ENCODE peak calls at places on chromosomes 7 and 10, in four cellular contexts. One of them, this sample, is unnamed. For H3K4me1 and H3K9me3, the result is how much of the 10 kb centered on the place peaks cover.

GRCh38 chr10:101230185-101230917 is 1.1 kb upstream of the LBX1 start:
- DNase-seq in BE2C: no peak
- DNase-seq in adrenal gland: no peak
- DNase-seq in IMR-90: no peak
- DNase-seq in this sample: no peak

GRCh38 chr7:20269726-20270125 is 52.5 kb upstream of the MACC1 start:
- DNase-seq in BE2C: no peak
- DNase-seq in adrenal gland: no peak
- DNase-seq in IMR-90: peak
- DNase-seq in this sample: no peak

GRCh38 chr10:14459670-14460069 is 128.9 kb upstream of the FRMD4A start:
- DNase-seq in BE2C: no peak
- DNase-seq in adrenal gland: no peak
- DNase-seq in IMR-90: peak
- DNase-seq in this sample: no peak

GRCh38 chr10:28367865-28368541 is 65.1 kb upstream of the MPP7 start:
- DNase-seq in adrenal gland: no peak
- DNase-seq in BE2C: no peak
- DNase-seq in IMR-90: no peak
- DNase-seq in this sample: no peak

GRCh38 chr7:16648551-16648950 is 2.6 kb downstream of the BZW2 start:
- DNase-seq in IMR-90: no peak
- DNase-seq in BE2C: no peak
- DNase-seq in adrenal gland: no peak
- DNase-seq in this sample: no peak

GRCh38 chr7:98133621-98134266 is 27.1 kb downstream of the LMTK2 start:
- DNase-seq in IMR-90: peak
- DNase-seq in adrenal gland: no peak
- DNase-seq in BE2C: no peak
- DNase-seq in this sample: no peak

GRCh38 chr7:47739301-47739870 is 157.5 kb upstream of the TNS3 start:
- DNase-seq in BE2C: no peak
- DNase-seq in IMR-90: no peak
- DNase-seq in adrenal gland: no peak
- DNase-seq in this sample: no peak

GRCh38 chr10:132238371-132239125 is 51.8 kb downstream of the DPYSL4 start:
- DNase-seq in adrenal gland: no peak
- DNase-seq in BE2C: no peak
- DNase-seq in IMR-90: no peak
- DNase-seq in this sample: no peak

GRCh38 chr7:99102809-99103690 is 40.9 kb downstream of the SMURF1 start:
- DNase-seq in BE2C: no peak
- DNase-seq in adrenal gland: no peak
- DNase-seq in IMR-90: peak
- DNase-seq in this sample: no peak

GRCh38 chr10:130233426-130233825 is 97.2 kb downstream of the GLRX3 start:
- DNase-seq in BE2C: no peak
- DNase-seq in IMR-90: no peak
- DNase-seq in adrenal gland: no peak
- DNase-seq in this sample: no peak

GRCh38 chr10:12448729-12449391 is 99.5 kb downstream of the CAMK1D start:
- DNase-seq in BE2C: no peak
- DNase-seq in IMR-90: peak
- DNase-seq in adrenal gland: peak
- DNase-seq in this sample: peak

GRCh38 chr10:3668276-3668960 is 116.6 kb downstream of the KLF6 start:
- DNase-seq in adrenal gland: no peak
- DNase-seq in IMR-90: peak
- DNase-seq in BE2C: peak
- DNase-seq in this sample: no peak

GRCh38 chr10:116490028-116490662 is 55.6 kb upstream of the PNLIP start:
- DNase-seq in adrenal gland: no peak
- DNase-seq in BE2C: no peak
- DNase-seq in IMR-90: peak
- DNase-seq in this sample: no peak

GRCh38 chr7:129489491-129489890 is 12.8 kb upstream of the SMKR1 start:
- DNase-seq in adrenal gland: no peak
- DNase-seq in IMR-90: peak
- DNase-seq in BE2C: no peak
- DNase-seq in this sample: no peak

GRCh38 chr7:112065758-112066157 is 140.4 kb downstream of the DOCK4 start:
- DNase-seq in IMR-90: no peak
- DNase-seq in BE2C: no peak
- DNase-seq in adrenal gland: no peak
- DNase-seq in this sample: no peak

GRCh38 chr7:47343056-47343455 is 238.9 kb downstream of the TNS3 start:
- DNase-seq in adrenal gland: no peak
- DNase-seq in BE2C: no peak
- DNase-seq in IMR-90: no peak
- DNase-seq in this sample: no peak

GRCh38 chr10:133442967-133443924 is 10.5 kb upstream of the SCART1 start:
- DNase-seq in IMR-90: no peak
- DNase-seq in adrenal gland: no peak
- DNase-seq in BE2C: no peak
- DNase-seq in this sample: no peak

GRCh38 chr7:67311901-67312300 is 315.3 kb downstream of the TYW1 start:
- DNase-seq in IMR-90: peak
- DNase-seq in adrenal gland: no peak
- DNase-seq in BE2C: no peak
- DNase-seq in this sample: no peak

GRCh38 chr7:39510738-39511372 is 55.3 kb upstream of the YAE1 start:
- DNase-seq in IMR-90: peak
- DNase-seq in adrenal gland: no peak
- DNase-seq in BE2C: no peak
- DNase-seq in this sample: no peak

GRCh38 chr7:27581906-27582305 is 80.8 kb downstream of the HIBADH start:
- DNase-seq in IMR-90: no peak
- DNase-seq in BE2C: no peak
- DNase-seq in adrenal gland: no peak
- DNase-seq in this sample: no peak

GRCh38 chr7:140625908-140626868 is 14.4 kb downstream of the DENND2A start:
- DNase-seq in BE2C: peak
- DNase-seq in IMR-90: peak
- DNase-seq in adrenal gland: peak
- DNase-seq in this sample: peak

GRCh38 chr7:148697256-148697841 is 1.4 kb upstream of the CUL1 start:
- DNase-seq in IMR-90: peak
- DNase-seq in adrenal gland: peak
- DNase-seq in BE2C: peak
- DNase-seq in this sample: no peak

GRCh38 chr10:116124777-116125176 is 148.2 kb downstream of the GFRA1 start:
- DNase-seq in adrenal gland: no peak
- DNase-seq in IMR-90: no peak
- DNase-seq in BE2C: no peak
- DNase-seq in this sample: no peak

GRCh38 chr10:9188022-9188810 is 1133.7 kb downstream of the GATA3 start:
- DNase-seq in adrenal gland: no peak
- DNase-seq in IMR-90: peak
- DNase-seq in BE2C: no peak
- DNase-seq in this sample: no peak

GRCh38 chr10:33950216-33950615 is 615.7 kb upstream of the NRP1 start:
- DNase-seq in IMR-90: no peak
- DNase-seq in BE2C: no peak
- DNase-seq in adrenal gland: no peak
- DNase-seq in this sample: no peak

GRCh38 chr7:131560061-131560460 is 3.6 kb upstream of the PODXL start:
- DNase-seq in IMR-90: no peak
- DNase-seq in adrenal gland: no peak
- DNase-seq in BE2C: no peak
- DNase-seq in this sample: no peak

GRCh38 chr10:114208351-114208750 is 29.2 kb downstream of the TDRD1 start:
- DNase-seq in IMR-90: no peak
- DNase-seq in BE2C: no peak
- DNase-seq in adrenal gland: no peak
- DNase-seq in this sample: no peak

GRCh38 chr7:77330169-77330882 is 85.8 kb downstream of the GSAP start:
- DNase-seq in adrenal gland: no peak
- DNase-seq in IMR-90: peak
- DNase-seq in BE2C: no peak
- DNase-seq in this sample: no peak

GRCh38 chr7:54823776-54824175 is 64.8 kb upstream of the SEC61G start:
- DNase-seq in BE2C: no peak
- DNase-seq in IMR-90: no peak
- DNase-seq in adrenal gland: peak
- DNase-seq in this sample: no peak

GRCh38 chr10:9111983-9112382 is 1057.5 kb downstream of the GATA3 start:
- DNase-seq in adrenal gland: no peak
- DNase-seq in IMR-90: no peak
- DNase-seq in BE2C: no peak
- DNase-seq in this sample: no peak

GRCh38 chr10:55550241-55550640 is 749.2 kb upstream of the PCDH15 start:
- DNase-seq in IMR-90: no peak
- DNase-seq in BE2C: no peak
- DNase-seq in adrenal gland: no peak
- DNase-seq in this sample: no peak

GRCh38 chr10:77251297-77252013 is 386.2 kb downstream of the KCNMA1 start:
- DNase-seq in IMR-90: peak
- DNase-seq in adrenal gland: peak
- DNase-seq in BE2C: peak
- DNase-seq in this sample: no peak

GRCh38 chr10:31582365-31583052 is 263.5 kb downstream of the ZEB1 start:
- DNase-seq in adrenal gland: no peak
- DNase-seq in IMR-90: peak
- DNase-seq in BE2C: peak
- DNase-seq in this sample: no peak

GRCh38 chr7:46160861-46161260 is 239.8 kb upstream of the IGFBP3 start:
- DNase-seq in adrenal gland: peak
- DNase-seq in IMR-90: no peak
- DNase-seq in BE2C: no peak
- DNase-seq in this sample: no peak

GRCh38 chr7:17140421-17140820 is 158.0 kb upstream of the AHR start:
- DNase-seq in adrenal gland: no peak
- DNase-seq in IMR-90: no peak
- DNase-seq in BE2C: no peak
- DNase-seq in this sample: no peak

GRCh38 chr7:21169667-21170605 is 257.9 kb upstream of the SP4 start:
- DNase-seq in adrenal gland: no peak
- DNase-seq in IMR-90: no peak
- DNase-seq in BE2C: no peak
- DNase-seq in this sample: no peak

GRCh38 chr7:26468625-26469024 is 177.0 kb downstream of the SNX10 start:
- DNase-seq in IMR-90: no peak
- DNase-seq in BE2C: no peak
- DNase-seq in adrenal gland: no peak
- DNase-seq in this sample: no peak

GRCh38 chr10:79936625-79937255 is 12.2 kb downstream of the SFTPD start:
- DNase-seq in IMR-90: no peak
- DNase-seq in BE2C: no peak
- DNase-seq in adrenal gland: no peak
- DNase-seq in this sample: no peak
- H3K4me1 ChIP-seq in IMR-90: under half
- H3K4me1 ChIP-seq in BE2C: under half
- H3K4me1 ChIP-seq in adrenal gland: under half
- H3K4me1 ChIP-seq in this sample: under half

GRCh38 chr10:1654811-1655356 is 82.4 kb downstream of the ADARB2 start:
- DNase-seq in BE2C: no peak
- DNase-seq in adrenal gland: no peak
- DNase-seq in IMR-90: no peak
- DNase-seq in this sample: no peak

GRCh38 chr10:1655367-1655766 is 82.0 kb downstream of the ADARB2 start:
- DNase-seq in IMR-90: no peak
- DNase-seq in BE2C: no peak
- DNase-seq in adrenal gland: no peak
- DNase-seq in this sample: no peak

GRCh38 chr10:1652151-1652550 is 85.2 kb downstream of the ADARB2 start:
- DNase-seq in IMR-90: no peak
- DNase-seq in BE2C: no peak
- DNase-seq in adrenal gland: no peak
- DNase-seq in this sample: no peak

GRCh38 chr10:1653321-1653720 is 84.0 kb downstream of the ADARB2 start:
- DNase-seq in adrenal gland: no peak
- DNase-seq in BE2C: no peak
- DNase-seq in IMR-90: no peak
- DNase-seq in this sample: no peak

DNA sequence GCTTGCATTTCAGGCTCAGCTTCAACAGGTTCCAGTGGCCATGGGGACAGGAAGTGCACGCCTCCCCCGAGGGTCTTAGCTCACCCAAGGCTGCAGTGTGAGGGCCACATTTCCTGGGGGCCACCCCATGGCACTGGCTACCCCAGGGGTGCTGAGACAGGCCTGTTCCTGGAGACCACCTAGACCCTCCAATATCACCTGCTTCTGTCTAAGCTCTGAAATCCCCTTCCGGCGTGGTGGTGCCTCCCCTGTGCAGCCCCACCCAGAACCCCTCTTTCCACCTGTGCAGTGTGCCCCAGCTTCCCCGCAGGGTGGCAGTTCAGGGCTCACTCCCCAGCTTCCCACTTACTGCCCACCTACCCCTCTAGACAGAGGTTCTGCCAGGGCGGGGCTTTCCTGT is 83.1 kb downstream of the ADARB2 start:
- DNase-seq in IMR-90: no peak
- DNase-seq in BE2C: no peak
- DNase-seq in adrenal gland: no peak
- DNase-seq in this sample: no peak
- H3K9me3 ChIP-seq in IMR-90: under half
- H3K9me3 ChIP-seq in BE2C: under half
- H3K9me3 ChIP-seq in adrenal gland: under half
- H3K9me3 ChIP-seq in this sample: under half

GRCh38 chr7:43136064-43136463 is 23.6 kb downstream of the HECW1 start:
- DNase-seq in adrenal gland: no peak
- DNase-seq in IMR-90: no peak
- DNase-seq in BE2C: no peak
- DNase-seq in this sample: no peak
- H3K4me1 ChIP-seq in adrenal gland: under half
- H3K4me1 ChIP-seq in IMR-90: under half
- H3K4me1 ChIP-seq in BE2C: under half
- H3K4me1 ChIP-seq in this sample: under half

GRCh38 chr7:158532093-158532627 is 55.5 kb downstream of the PTPRN2 start:
- DNase-seq in IMR-90: no peak
- DNase-seq in BE2C: no peak
- DNase-seq in adrenal gland: no peak
- DNase-seq in this sample: no peak
- H3K9me3 ChIP-seq in IMR-90: half or more
- H3K9me3 ChIP-seq in BE2C: under half
- H3K9me3 ChIP-seq in adrenal gland: under half
- H3K9me3 ChIP-seq in this sample: under half

DNA sequence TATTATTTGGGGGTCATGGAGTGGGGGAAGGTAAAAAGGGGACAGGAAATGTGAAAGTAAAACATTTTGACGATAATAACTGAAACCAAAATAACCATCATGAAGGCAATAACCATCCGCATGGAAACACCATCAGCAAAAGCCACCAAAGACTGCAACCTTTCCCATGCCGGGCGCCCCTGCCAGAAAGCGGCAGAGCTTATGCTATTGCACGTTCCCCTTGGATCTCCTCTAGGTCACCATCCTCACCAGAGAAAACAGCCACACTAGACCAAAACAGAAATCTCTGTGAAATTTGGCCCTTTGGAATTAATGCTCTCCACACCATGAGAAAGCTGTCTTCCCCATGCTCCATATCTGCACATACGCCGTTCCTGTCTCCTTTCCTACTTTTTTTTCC is 31.1 kb downstream of the DRGX start:
- DNase-seq in BE2C: no peak
- DNase-seq in IMR-90: no peak
- DNase-seq in adrenal gland: no peak
- DNase-seq in this sample: no peak
- H3K4me1 ChIP-seq in BE2C: under half
- H3K4me1 ChIP-seq in IMR-90: under half
- H3K4me1 ChIP-seq in adrenal gland: under half
- H3K4me1 ChIP-seq in this sample: under half

This sample was measured in pancreas.